ENCODE peak calls at places on chromosomes 4 and X, in six cellular contexts. W is NB4, X is cardiac muscle cell, H is BJ, D is GM10248, U is left ventricle myocardium inferior. L is an unnamed sample.

GRCh38 chr4:126174627-126175026 is 859.9 kb downstream of the FAT4 start:
- DNase-seq in D (no peak), X (no peak), W (no peak), H (no peak), U (no peak), L (no peak)

GRCh38 chr4:125187221-125187620 is 127.5 kb upstream of the FAT4 start:
- DNase-seq in U (no peak), H (peak; percentile 81), X (no peak), D (no peak), W (no peak), L (no peak)

GRCh38 chr4:148216321-148216720 is 225.9 kb downstream of the NR3C2 start:
- DNase-seq in W (no peak), D (no peak), H (no peak), U (no peak), X (no peak), L (no peak)

GRCh38 chr4:109873791-109874514 is 26.0 kb downstream of the LRIT3 start:
- DNase-seq in H (peak; percentile 13), X (no peak), D (no peak), W (no peak), U (no peak), L (no peak)

GRCh38 chrX:153905481-153906095 is 1.1 kb downstream of the AVPR2 start:
- DNase-seq in X (no peak), D (no peak), H (no peak), W (no peak), U (no peak), L (no peak)

GRCh38 chr4:2354127-2354526 is 64.3 kb downstream of the ZFYVE28 start:
- DNase-seq in H (no peak), W (peak; percentile 59), X (no peak), D (no peak), U (no peak), L (no peak)

GRCh38 chrX:5681159-5681558 is 547.5 kb downstream of the NLGN4X start:
- DNase-seq in U (no peak), W (peak; percentile 39), H (no peak), D (no peak), X (no peak), L (no peak)

GRCh38 chrX:3815896-3816664 is 102.6 kb upstream of the PRKX start:
- DNase-seq in W (peak; percentile 71), D (peak; percentile 33), H (no peak), U (peak; percentile 46), X (peak; percentile 64), L (peak; percentile 59)

GRCh38 chr4:57490520-57490919 is 380.3 kb upstream of the IGFBP7 start:
- DNase-seq in U (no peak), D (no peak), X (no peak), H (no peak), W (no peak), L (no peak)

GRCh38 chr4:30867427-30867826 is 147.3 kb downstream of the PCDH7 start:
- DNase-seq in X (no peak), U (no peak), W (no peak), D (no peak), H (no peak), L (no peak)

GRCh38 chr4:1043658-1044468 is 32.4 kb downstream of the FGFRL1 start:
- DNase-seq in H (peak; percentile 92), X (no peak), U (peak; percentile 82), D (no peak), W (peak; percentile 100), L (peak; percentile 92)

GRCh38 chrX:18617351-18617750 is 54.6 kb downstream of the RS1 start:
- DNase-seq in D (no peak), W (no peak), U (no peak), H (no peak), X (peak; percentile 15), L (peak; percentile 67)

GRCh38 chrX:72466493-72466892 is 106.2 kb downstream of the HDAC8 start:
- DNase-seq in U (no peak), D (no peak), W (no peak), H (no peak), X (no peak), L (no peak)

GRCh38 chr4:135244605-135245146 is 1043.1 kb upstream of the PABPC4L start:
- DNase-seq in W (no peak), U (no peak), D (no peak), X (no peak), H (peak; percentile 2), L (no peak)

GRCh38 chrX:12898073-12898472 is 8.3 kb upstream of the TLR8 start:
- DNase-seq in H (no peak), U (no peak), D (no peak), W (no peak), X (no peak), L (no peak)

GRCh38 chr4:176755001-176755400 is 37.7 kb downstream of the VEGFC start:
- DNase-seq in D (no peak), H (no peak), W (no peak), U (no peak), X (no peak), L (no peak)

GRCh38 chrX:69083361-69083760 is 81.9 kb downstream of the PJA1 start:
- DNase-seq in X (no peak), W (no peak), H (no peak), D (no peak), U (no peak), L (no peak)

GRCh38 chr4:79657379-79657778 is 249.4 kb upstream of the GK2 start:
- DNase-seq in W (no peak), H (no peak), D (no peak), X (no peak), U (no peak), L (no peak)

GRCh38 chr4:173218411-173219125 is 50.0 kb downstream of the GALNT7 start:
- DNase-seq in W (peak; percentile 82), U (no peak), H (peak; percentile 41), X (no peak), D (no peak), L (no peak)

GRCh38 chrX:147476008-147476407 is 435.7 kb upstream of the FMR1 start:
- DNase-seq in X (peak; percentile 23), D (peak; percentile 1), W (peak; percentile 24), H (no peak), U (no peak), L (peak; percentile 8)

GRCh38 chr4:189048119-189048518 is 892.6 kb upstream of the FRG1 start:
- DNase-seq in H (no peak), W (no peak), X (no peak), U (no peak), D (no peak), L (no peak)

GRCh38 chr4:140095694-140096482 is 58.1 kb downstream of the MAML3 start:
- DNase-seq in X (peak; percentile 52), W (peak; percentile 80), H (no peak), D (no peak), U (peak; percentile 33), L (no peak)

GRCh38 chrX:9847071-9847470 is 60.8 kb downstream of the SHROOM2 start:
- DNase-seq in H (peak; percentile 37), D (no peak), W (no peak), X (peak; percentile 44), U (no peak), L (peak; percentile 49)

GRCh38 chr4:153542131-153542530 is 76.0 kb downstream of the TMEM131L start:
- DNase-seq in X (no peak), H (no peak), W (no peak), D (no peak), U (no peak), L (no peak)

GRCh38 chr4:153543351-153543750 is 77.2 kb downstream of the TMEM131L start:
- DNase-seq in U (no peak), X (no peak), H (no peak), D (no peak), W (no peak), L (no peak)

GRCh38 chr4:153545822-153546221 is 79.7 kb downstream of the TMEM131L start:
- DNase-seq in X (no peak), W (no peak), H (no peak), U (no peak), D (no peak), L (no peak)

GRCh38 chr4:153541426-153542096 is 75.4 kb downstream of the TMEM131L start:
- DNase-seq in H (peak; percentile 52), X (no peak), U (no peak), D (no peak), W (peak; percentile 31), L (no peak)

GRCh38 chr4:153542835-153543234 is 76.7 kb downstream of the TMEM131L start:
- DNase-seq in W (no peak), D (no peak), H (no peak), U (no peak), X (no peak), L (no peak)
- TF ChIP-seq CTCF in W (no peak), D (peak; percentile 49), H (no peak), U (no peak), X (no peak), L (no peak)

GRCh38 chr4:99151452-99151851 is 7.4 kb upstream of the ADH4 start:
- DNase-seq in W (no peak), U (no peak), D (no peak), H (no peak), X (no peak), L (no peak)

GRCh38 chr4:99154658-99155342 is 10.7 kb upstream of the ADH4 start:
- DNase-seq in D (no peak), H (no peak), U (no peak), W (no peak), X (no peak), L (no peak)

GRCh38 chr4:99151931-99152448 is 7.9 kb upstream of the ADH4 start:
- DNase-seq in U (no peak), X (no peak), D (no peak), H (no peak), W (no peak), L (no peak)

GRCh38 chr4:99148545-99148944 is 4.4 kb upstream of the ADH4 start:
- DNase-seq in X (no peak), U (no peak), D (no peak), H (no peak), W (no peak), L (no peak)

GRCh38 chr4:99149620-99150019 is 5.5 kb upstream of the ADH4 start:
- DNase-seq in U (no peak), X (no peak), H (no peak), W (no peak), D (no peak), L (no peak)
- TF ChIP-seq CTCF in U (no peak), X (no peak), H (no peak), W (no peak), D (no peak), L (no peak)

GRCh38 chr4:89640620-89641366 is 196.2 kb downstream of the SNCA start:
- DNase-seq in H (no peak), W (peak; percentile 19), D (no peak), U (peak; percentile 22), X (peak; percentile 86), L (peak; percentile 55)
- TF ChIP-seq CTCF in H (peak; percentile 86), W (peak; percentile 26), D (no peak), U (peak; percentile 62), X (peak; percentile 76), L (peak; percentile 62)

GRCh38 chr4:66164869-66165268 is 494.6 kb upstream of the EPHA5 start:
- DNase-seq in X (no peak), D (no peak), W (no peak), U (no peak), H (no peak), L (no peak)

GRCh38 chr4:66157594-66157993 is 487.3 kb upstream of the EPHA5 start:
- DNase-seq in U (no peak), D (no peak), H (no peak), W (no peak), X (no peak), L (no peak)

DNA sequence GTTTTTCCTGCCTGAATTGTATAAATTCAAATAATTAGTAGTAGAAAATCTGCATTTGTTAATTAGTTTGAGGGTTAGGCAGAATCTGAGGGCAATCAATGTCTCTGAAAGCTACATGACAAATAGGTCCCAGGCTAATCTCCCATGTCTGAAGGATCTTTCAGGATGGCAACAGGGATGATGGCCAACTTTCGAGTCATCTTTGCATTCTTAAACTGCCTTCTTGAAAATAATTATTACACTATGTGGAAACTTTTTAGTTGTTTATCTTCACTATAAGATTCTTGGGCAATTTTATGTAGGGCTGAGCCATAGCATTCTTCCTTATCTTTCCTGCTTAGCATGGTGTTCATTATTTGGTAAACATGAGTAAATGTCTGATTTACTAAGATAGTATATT is 490.3 kb upstream of the EPHA5 start:
- DNase-seq in D (no peak), W (no peak), U (no peak), X (no peak), H (no peak), L (no peak)
- TF ChIP-seq CTCF in D (no peak), W (no peak), U (no peak), X (no peak), H (no peak), L (no peak)

L was measured in Calu3.